ENCODE peak calls at places on chromosome 10, in seven cellular contexts. J, I, K, C, S, Z and N are unnamed samples. For H3K36me3, the result is how much of the 10 kb centered on the place peaks cover.

GRCh38 chr10:48336978-48337599 is 30.6 kb downstream of the MAPK8 start:
- DNase-seq in J (no peak), I (no peak), K (no peak), C (no peak), S (no peak), Z (no peak), N (no peak)

GRCh38 chr10:126422561-126422960 is 34.3 kb upstream of the ADAM12 start:
- DNase-seq in J (no peak), I (no peak), K (peak), C (no peak), S (no peak), Z (no peak), N (no peak)

GRCh38 chr10:59240581-59241183 is 64.2 kb downstream of the PHYHIPL start:
- DNase-seq in J (no peak), I (no peak), K (peak), C (peak), S (peak), Z (no peak), N (peak)

GRCh38 chr10:132961-133898 is 2.0 kb upstream of the ZMYND11 start:
- DNase-seq in J (no peak), I (peak), K (peak), C (peak), S (no peak), Z (no peak), N (peak)

GRCh38 chr10:86004310-86004709 is 362.3 kb downstream of the GRID1 start:
- DNase-seq in J (no peak), I (no peak), K (no peak), C (no peak), S (no peak), Z (no peak), N (no peak)

GRCh38 chr10:54402576-54402975 is 398.5 kb downstream of the PCDH15 start:
- DNase-seq in J (no peak), I (no peak), K (peak), C (peak), S (no peak), Z (no peak), N (peak)

GRCh38 chr10:47379901-47380300 is 4.2 kb downstream of the ZNF488 start:
- DNase-seq in J (no peak), I (no peak), K (no peak), C (no peak), S (no peak), Z (peak), N (no peak)

GRCh38 chr10:110535958-110536891 is 31.3 kb upstream of the SMC3 start:
- DNase-seq in J (no peak), I (no peak), K (peak), C (peak), S (no peak), Z (no peak), N (peak)

GRCh38 chr10:30639946-30640786 is 10.6 kb upstream of the LYZL2 start:
- DNase-seq in J (no peak), I (peak), K (peak), C (peak), S (peak), Z (no peak), N (peak)

GRCh38 chr10:12534824-12535223 is 185.5 kb downstream of the CAMK1D start:
- DNase-seq in J (no peak), I (no peak), K (no peak), C (no peak), S (no peak), Z (no peak), N (no peak)

GRCh38 chr10:46106410-46107255 is 60.6 kb upstream of the MSMB start:
- DNase-seq in J (no peak), I (no peak), K (peak), C (peak), S (peak), Z (peak), N (peak)

GRCh38 chr10:63343476-63343875 is 122.3 kb downstream of the JMJD1C start:
- DNase-seq in J (no peak), I (no peak), K (no peak), C (no peak), S (no peak), Z (no peak), N (no peak)

GRCh38 chr10:14507721-14508120 is 177.0 kb upstream of the FRMD4A start:
- DNase-seq in J (no peak), I (no peak), K (no peak), C (no peak), S (no peak), Z (no peak), N (no peak)

GRCh38 chr10:17077251-17077904 is 52.2 kb downstream of the CUBN start:
- DNase-seq in J (no peak), I (no peak), K (peak), C (no peak), S (no peak), Z (no peak), N (no peak)

GRCh38 chr10:50635286-50635685 is 11.5 kb upstream of the SGMS1 start:
- DNase-seq in J (no peak), I (no peak), K (peak), C (no peak), S (no peak), Z (no peak), N (no peak)

GRCh38 chr10:46560381-46560780 is 3.9 kb upstream of the GPRIN2 start:
- DNase-seq in J (no peak), I (no peak), K (no peak), C (peak), S (no peak), Z (peak), N (no peak)

GRCh38 chr10:34664706-34665105 is 150.4 kb downstream of the PARD3 start:
- DNase-seq in J (no peak), I (peak), K (no peak), C (no peak), S (no peak), Z (no peak), N (no peak)

GRCh38 chr10:15306881-15307280 is 64.2 kb downstream of the FAM171A1 start:
- DNase-seq in J (no peak), I (no peak), K (no peak), C (no peak), S (no peak), Z (no peak), N (no peak)

GRCh38 chr10:34078017-34078416 is 737.1 kb downstream of the PARD3 start:
- DNase-seq in J (no peak), I (no peak), K (no peak), C (no peak), S (no peak), Z (no peak), N (no peak)

GRCh38 chr10:25933653-25934608 is at the start of gene MYO3A:
- DNase-seq in J (no peak), I (no peak), K (no peak), C (no peak), S (no peak), Z (no peak), N (peak)

GRCh38 chr10:47169631-47170030 is 130.4 kb upstream of the GDF10 start:
- DNase-seq in J (no peak), I (no peak), K (no peak), C (no peak), S (no peak), Z (no peak), N (no peak)

GRCh38 chr10:86017841-86018734 is 348.5 kb downstream of the GRID1 start:
- DNase-seq in J (no peak), I (no peak), K (no peak), C (no peak), S (no peak), Z (no peak), N (no peak)

GRCh38 chr10:129509835-129510234 is 42.8 kb downstream of the MGMT start:
- DNase-seq in J (no peak), I (no peak), K (no peak), C (no peak), S (no peak), Z (no peak), N (no peak)

GRCh38 chr10:15253951-15254807 is 85.7 kb upstream of the NMT2 start:
- DNase-seq in J (no peak), I (no peak), K (no peak), C (no peak), S (no peak), Z (no peak), N (no peak)

GRCh38 chr10:15238553-15239335 is 70.3 kb upstream of the NMT2 start:
- DNase-seq in J (no peak), I (no peak), K (no peak), C (no peak), S (no peak), Z (no peak), N (no peak)

GRCh38 chr10:50605280-50606270 is 18.2 kb downstream of the SGMS1 start:
- DNase-seq in J (no peak), I (peak), K (peak), C (peak), S (no peak), Z (no peak), N (no peak)

GRCh38 chr10:49568235-49568634 is 29.3 kb upstream of the ERCC6 start:
- DNase-seq in J (no peak), I (no peak), K (peak), C (no peak), S (no peak), Z (no peak), N (no peak)

GRCh38 chr10:116101616-116102015 is 171.4 kb downstream of the GFRA1 start:
- DNase-seq in J (no peak), I (no peak), K (peak), C (no peak), S (no peak), Z (no peak), N (no peak)

GRCh38 chr10:91613411-91614253 is 19.2 kb downstream of the PPP1R3C start:
- DNase-seq in J (no peak), I (peak), K (peak), C (no peak), S (peak), Z (peak), N (no peak)

DNA sequence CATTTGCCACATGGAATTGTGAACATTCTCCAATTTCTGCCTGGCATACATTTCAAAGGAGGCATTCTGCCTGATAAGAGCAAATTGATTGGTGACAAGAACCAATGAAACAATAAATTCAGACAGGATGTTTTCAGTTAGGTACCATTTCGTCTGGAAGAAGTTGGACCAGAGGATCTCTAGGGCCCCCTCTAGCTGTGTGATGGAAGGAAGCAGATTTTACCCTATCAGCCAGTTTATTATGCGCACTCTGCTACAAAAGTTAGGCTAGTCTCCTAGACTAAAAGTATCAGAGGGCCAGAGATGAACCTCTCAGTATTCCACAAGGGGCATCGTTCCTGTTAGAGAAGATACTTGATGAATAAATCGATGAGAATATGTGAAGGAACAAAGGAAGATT is 118.0 kb downstream of the BUB3 start:
- DNase-seq in J (no peak), I (no peak), K (no peak), C (no peak), S (no peak), Z (no peak), N (no peak)
- TF ChIP-seq CTCF in J (no peak), I (no peak), K (no peak), C (no peak), S (no peak), Z (no peak), N (peak)

GRCh38 chr10:125344573-125345121 is 184.3 kb upstream of the CTBP2 start:
- DNase-seq in J (no peak), I (no peak), K (no peak), C (peak), S (no peak), Z (no peak), N (no peak)

GRCh38 chr10:125343118-125343752 is 182.9 kb upstream of the CTBP2 start:
- DNase-seq in J (no peak), I (no peak), K (peak), C (peak), S (peak), Z (no peak), N (peak)

GRCh38 chr10:125340871-125341270 is 180.5 kb upstream of the CTBP2 start:
- DNase-seq in J (no peak), I (no peak), K (peak), C (no peak), S (no peak), Z (no peak), N (no peak)

GRCh38 chr10:125337510-125337909 is 177.1 kb upstream of the CTBP2 start:
- DNase-seq in J (no peak), I (no peak), K (no peak), C (no peak), S (no peak), Z (no peak), N (peak)

GRCh38 chr10:125341611-125342010 is 181.2 kb upstream of the CTBP2 start:
- DNase-seq in J (no peak), I (no peak), K (no peak), C (no peak), S (no peak), Z (no peak), N (no peak)
- H3K36me3 ChIP-seq in J (under half), I (under half), K (under half), C (under half), S (under half), Z (under half), N (under half)

GRCh38 chr10:43198682-43199005 is 60.4 kb downstream of the CSGALNACT2 start:
- DNase-seq in J (no peak), I (no peak), K (no peak), C (no peak), S (no peak), Z (peak), N (no peak)

GRCh38 chr10:43196131-43196980 is 58.1 kb downstream of the CSGALNACT2 start:
- DNase-seq in J (no peak), I (no peak), K (no peak), C (no peak), S (no peak), Z (peak), N (no peak)

GRCh38 chr10:43196981-43197833 is 59.0 kb downstream of the CSGALNACT2 start:
- DNase-seq in J (no peak), I (no peak), K (no peak), C (no peak), S (no peak), Z (peak), N (no peak)

GRCh38 chr10:43199088-43199683 is 60.9 kb downstream of the CSGALNACT2 start:
- DNase-seq in J (no peak), I (no peak), K (no peak), C (no peak), S (no peak), Z (peak), N (no peak)

DNA sequence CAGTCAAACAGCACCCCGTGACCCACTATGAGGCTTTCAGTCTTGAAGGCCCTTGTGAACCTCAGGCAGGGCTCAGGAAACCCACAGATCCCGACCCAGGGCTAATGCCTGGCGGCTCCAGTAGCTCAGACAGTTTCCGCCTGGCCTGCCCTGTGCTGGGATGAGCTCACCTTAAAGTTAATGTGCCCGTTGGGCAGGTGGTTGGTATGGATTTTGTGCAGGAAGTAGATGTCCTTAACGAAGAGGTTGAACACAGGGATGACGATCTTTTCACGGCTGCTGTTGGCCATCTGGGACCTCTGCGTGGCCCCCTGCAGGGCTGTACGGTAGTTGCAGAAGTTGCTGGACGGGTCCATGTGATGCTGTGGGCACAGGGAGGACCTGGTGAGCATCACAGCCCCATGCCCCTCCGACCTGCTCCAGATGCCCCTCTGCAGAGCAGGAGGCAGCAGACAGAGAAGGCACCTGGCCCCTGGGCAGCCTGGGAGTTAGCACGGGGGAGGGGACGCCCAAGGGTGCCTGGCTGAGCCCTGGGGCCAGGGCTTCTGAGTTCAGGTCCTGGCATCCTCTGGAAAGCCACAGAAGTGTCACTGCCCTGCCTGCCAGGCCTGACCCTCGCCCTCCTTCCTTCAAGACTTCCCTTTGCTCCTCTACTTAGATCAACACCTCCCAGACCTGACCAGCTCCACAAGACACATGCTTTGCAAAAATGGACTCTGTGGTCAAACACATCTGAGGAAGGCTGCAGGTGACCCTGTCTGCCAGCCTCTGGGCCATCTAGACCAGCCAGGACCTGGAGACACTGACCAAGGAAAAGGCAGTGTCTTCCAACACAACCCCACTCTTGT is 59.8 kb downstream of the CSGALNACT2 start:
- DNase-seq in J (no peak), I (no peak), K (no peak), C (peak), S (no peak), Z (peak), N (peak)
- TF ChIP-seq CTCF in J (no peak), I (no peak), K (peak), C (no peak), S (no peak), Z (no peak), N (peak)

DNA sequence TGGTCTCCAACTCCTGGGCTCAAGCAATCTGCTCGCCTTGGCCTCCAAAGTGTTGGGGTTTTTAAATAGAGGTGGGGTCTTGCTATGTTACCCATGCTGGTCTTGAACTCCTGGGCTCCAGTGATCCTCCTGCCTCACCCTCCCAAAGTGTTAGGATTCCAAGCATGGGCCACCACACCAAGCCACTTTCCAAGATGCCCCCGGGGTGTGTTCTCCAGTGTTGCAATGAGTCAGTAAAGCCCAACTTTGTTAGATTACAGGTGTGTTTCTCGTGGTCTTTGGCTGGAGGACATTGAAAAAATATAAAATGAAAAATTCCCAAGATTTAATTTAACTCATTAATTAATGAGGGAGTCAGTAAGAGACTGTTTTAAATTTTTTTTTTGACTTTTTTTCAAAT is 29.2 kb downstream of the TACR2 start:
- DNase-seq in J (no peak), I (no peak), K (no peak), C (no peak), S (no peak), Z (no peak), N (no peak)
- H3K36me3 ChIP-seq in J (under half), I (under half), K (under half), C (under half), S (under half), Z (under half), N (under half)

DNA sequence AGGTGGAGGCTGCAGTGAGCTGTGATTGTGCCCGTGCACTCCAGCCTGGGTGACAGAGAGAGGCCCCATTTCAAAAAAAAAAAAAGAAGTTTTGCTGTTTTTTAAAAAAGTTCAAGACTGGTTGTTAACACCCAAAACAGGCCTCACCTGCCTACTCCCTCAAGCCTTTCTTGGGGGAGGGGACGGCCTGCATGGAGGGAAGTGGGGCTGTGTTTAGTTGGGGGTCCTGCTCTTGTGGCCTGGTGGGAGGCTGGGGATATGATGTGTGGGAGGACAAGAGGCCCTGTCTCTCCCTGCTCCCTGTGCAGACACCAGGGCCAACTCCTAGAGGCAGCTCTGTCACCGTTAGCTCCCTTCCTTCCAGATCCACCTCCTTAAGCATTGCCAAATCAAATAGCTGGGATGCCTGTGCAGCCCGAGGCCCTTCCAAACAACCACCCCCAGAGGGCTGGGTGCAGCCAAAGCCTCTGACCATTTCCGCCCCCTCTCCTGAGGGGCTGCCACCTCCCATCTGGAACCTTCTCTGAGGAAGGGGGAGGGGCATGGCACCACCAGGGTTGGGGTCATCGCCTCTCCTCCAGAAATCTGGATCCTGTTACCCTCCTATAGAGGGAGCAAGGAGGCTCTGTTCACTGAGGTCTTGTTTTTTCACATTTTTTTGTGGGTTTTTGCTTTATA is 32.9 kb upstream of the ANKRD2 start:
- DNase-seq in J (no peak), I (no peak), K (peak), C (peak), S (no peak), Z (peak), N (peak)
- TF ChIP-seq CTCF in J (no peak), I (peak), K (peak), C (no peak), S (no peak), Z (no peak), N (peak)

DNA sequence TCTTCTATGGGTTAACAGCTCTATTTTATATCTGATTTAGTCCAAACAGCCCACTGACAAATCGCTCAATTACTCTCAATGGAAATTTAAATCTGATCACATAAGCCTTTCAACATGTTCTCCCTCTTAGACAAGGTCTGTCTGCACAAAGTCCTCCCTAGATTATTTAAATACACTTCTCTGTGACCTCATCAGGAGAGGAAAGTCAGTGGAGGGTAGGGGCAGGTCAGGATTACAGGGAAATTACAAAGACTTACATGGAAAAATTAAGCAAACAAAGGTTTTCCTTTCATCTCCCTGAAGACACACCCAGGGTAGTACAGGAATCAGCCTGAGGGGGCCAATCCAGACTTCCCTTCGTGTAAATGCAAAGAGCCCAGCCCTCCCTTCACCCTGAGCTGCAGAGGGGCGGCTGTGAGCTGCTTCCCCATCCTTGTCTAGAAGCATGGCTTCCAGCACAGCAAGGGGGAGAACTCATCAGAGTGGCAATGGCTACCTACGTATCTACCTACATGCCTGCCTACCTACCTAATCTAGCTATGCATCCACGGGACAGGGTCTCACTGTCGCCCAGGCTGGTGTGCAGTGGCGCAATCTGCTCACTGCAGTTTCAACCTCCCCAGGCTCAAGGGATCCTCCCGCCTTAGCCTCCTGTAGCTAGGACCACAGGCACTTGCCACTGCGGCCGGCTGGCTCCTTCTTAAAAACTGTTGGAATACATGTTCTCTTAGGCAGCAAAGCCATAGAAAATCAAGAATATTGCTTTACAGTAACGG is 33.3 kb downstream of the PITRM1 start:
- DNase-seq in J (no peak), I (no peak), K (no peak), C (peak), S (no peak), Z (no peak), N (no peak)
- H3K36me3 ChIP-seq in J (under half), I (half or more), K (half or more), C (under half), S (half or more), Z (under half), N (under half)